ENCODE peak calls at places on chromosomes 2 and 18, in ten cellular contexts. U, T, N, Q, V, Z, B, W, R and L are unnamed samples.

GRCh38 chr2:226655871-226656270 is 143.7 kb downstream of the IRS1 start:
- DNase-seq in U (no peak), T (no peak), N (no peak), Q (no peak), V (no peak), Z (no peak), B (no peak), W (no peak), R (no peak), L (no peak)

GRCh38 chr2:196617430-196617829 is 22.1 kb upstream of the CCDC150 start:
- DNase-seq in U (no peak), T (no peak), N (no peak), Q (no peak), V (no peak), Z (no peak), B (no peak), W (no peak), R (no peak), L (no peak)

GRCh38 chr2:221822416-221822815 is 250.3 kb upstream of the EPHA4 start:
- DNase-seq in U (no peak), T (no peak), N (no peak), Q (no peak), V (no peak), Z (no peak), B (no peak), W (no peak), R (no peak), L (no peak)

GRCh38 chr2:159060518-159060917 is 92.1 kb downstream of the TANC1 start:
- DNase-seq in U (no peak), T (no peak), N (no peak), Q (no peak), V (no peak), Z (no peak), B (no peak), W (no peak), R (no peak), L (no peak)

GRCh38 chr2:65420712-65421431 is 11.5 kb downstream of the SPRED2 start:
- DNase-seq in U (no peak), T (no peak), N (no peak), Q (no peak), V (peak), Z (no peak), B (peak), W (peak), R (peak), L (no peak)

GRCh38 chr2:118670868-118671267 is 176.6 kb downstream of the EN1 start:
- DNase-seq in U (no peak), T (no peak), N (no peak), Q (no peak), V (no peak), Z (no peak), B (no peak), W (no peak), R (no peak), L (no peak)

GRCh38 chr2:216192181-216192580 is 83.0 kb downstream of the XRCC5 start:
- DNase-seq in U (no peak), T (no peak), N (no peak), Q (no peak), V (no peak), Z (no peak), B (no peak), W (no peak), R (no peak), L (no peak)

GRCh38 chr18:13895505-13896033 is 19.8 kb downstream of the MC2R start:
- DNase-seq in U (no peak), T (no peak), N (no peak), Q (no peak), V (no peak), Z (no peak), B (peak), W (no peak), R (no peak), L (no peak)

GRCh38 chr2:178324072-178324471 is 126.9 kb downstream of the PRKRA start:
- DNase-seq in U (no peak), T (no peak), N (no peak), Q (no peak), V (no peak), Z (no peak), B (no peak), W (no peak), R (no peak), L (no peak)

GRCh38 chr2:39728941-39729351 is 50.1 kb downstream of the THUMPD2 start:
- DNase-seq in U (no peak), T (peak), N (peak), Q (no peak), V (no peak), Z (peak), B (peak), W (peak), R (peak), L (no peak)

GRCh38 chr2:119224391-119224972 is 848 bp downstream of the STEAP3 start:
- DNase-seq in U (no peak), T (no peak), N (no peak), Q (no peak), V (no peak), Z (peak), B (no peak), W (peak), R (no peak), L (no peak)

GRCh38 chr2:128783896-128784295 is 465.2 kb upstream of the HS6ST1 start:
- DNase-seq in U (no peak), T (no peak), N (no peak), Q (no peak), V (peak), Z (no peak), B (no peak), W (no peak), R (no peak), L (no peak)

GRCh38 chr2:237693281-237694039 is 66.1 kb downstream of the LRRFIP1 start:
- DNase-seq in U (peak), T (no peak), N (peak), Q (no peak), V (peak), Z (no peak), B (no peak), W (peak), R (no peak), L (no peak)

GRCh38 chr2:231781798-231782726 is 980 bp upstream of the PDE6D start:
- DNase-seq in U (no peak), T (no peak), N (no peak), Q (no peak), V (no peak), Z (no peak), B (peak), W (peak), R (peak), L (no peak)

GRCh38 chr2:71592181-71592711 is 138.9 kb downstream of the DYSF start:
- DNase-seq in U (no peak), T (no peak), N (no peak), Q (no peak), V (no peak), Z (no peak), B (no peak), W (no peak), R (no peak), L (no peak)

GRCh38 chr2:5111581-5111980 is 580.6 kb upstream of the SOX11 start:
- DNase-seq in U (no peak), T (no peak), N (no peak), Q (no peak), V (no peak), Z (peak), B (no peak), W (no peak), R (no peak), L (peak)
- TF ChIP-seq POLR2AphosphoS5 in U (no peak), T (no peak), N (no peak), Q (no peak), V (no peak), Z (no peak), B (no peak), W (no peak), R (no peak), L (no peak)

DNA sequence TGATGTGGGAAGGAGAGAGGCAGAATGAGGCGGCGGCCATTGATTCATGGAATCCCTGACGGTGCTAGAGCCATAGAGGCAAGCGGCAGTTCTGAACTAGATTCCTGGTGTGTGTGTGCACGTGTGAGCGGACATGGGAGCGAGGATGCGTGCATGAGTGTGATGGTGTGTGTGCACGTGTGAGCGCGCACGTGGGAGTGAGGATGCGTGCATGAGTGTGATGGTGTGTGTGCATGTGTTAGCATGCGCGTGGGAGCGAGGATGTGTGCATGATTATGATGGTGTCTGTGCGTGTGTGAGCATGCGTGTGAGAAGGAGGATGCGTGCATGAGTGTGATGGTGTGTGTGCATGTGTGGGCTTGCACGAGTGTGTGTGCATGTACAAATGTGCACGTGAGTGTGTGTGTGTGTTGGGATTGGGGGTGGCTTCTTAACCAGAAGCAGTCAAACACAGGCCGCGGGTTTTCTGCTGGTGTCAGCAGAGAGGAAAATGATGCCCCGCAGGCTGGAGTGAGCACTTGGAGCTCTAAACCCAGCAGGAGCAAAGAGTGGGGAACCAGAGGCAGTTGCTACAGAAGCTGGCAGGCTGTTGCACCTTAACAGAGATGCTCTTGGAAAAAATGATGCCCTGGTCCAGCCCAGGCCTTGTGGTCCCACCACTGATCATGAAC is 29.5 kb downstream of the DIPK1C start:
- DNase-seq in U (no peak), T (no peak), N (no peak), Q (no peak), V (no peak), Z (no peak), B (no peak), W (no peak), R (no peak), L (no peak)
- TF ChIP-seq POLR2AphosphoS5 in U (no peak), T (no peak), N (no peak), Q (no peak), V (no peak), Z (no peak), B (no peak), W (no peak), R (no peak), L (no peak)

GRCh38 chr18:59651071-59651470 is 46.2 kb downstream of the CCBE1 start:
- DNase-seq in U (no peak), T (no peak), N (no peak), Q (no peak), V (no peak), Z (no peak), B (no peak), W (no peak), R (no peak), L (no peak)
- TF ChIP-seq POLR2AphosphoS5 in U (no peak), T (no peak), N (no peak), Q (no peak), V (no peak), Z (no peak), B (no peak), W (no peak), R (no peak), L (no peak)

GRCh38 chr2:235898766-235899165 is 269.4 kb downstream of the GBX2 start:
- DNase-seq in U (no peak), T (no peak), N (no peak), Q (no peak), V (no peak), Z (no peak), B (no peak), W (no peak), R (no peak), L (no peak)

GRCh38 chr2:235900631-235901030 is 267.6 kb downstream of the GBX2 start:
- DNase-seq in U (no peak), T (no peak), N (no peak), Q (no peak), V (no peak), Z (no peak), B (no peak), W (no peak), R (no peak), L (no peak)

GRCh38 chr2:235908826-235909225 is 259.4 kb downstream of the GBX2 start:
- DNase-seq in U (no peak), T (no peak), N (no peak), Q (peak), V (no peak), Z (no peak), B (no peak), W (no peak), R (no peak), L (no peak)

GRCh38 chr2:235901243-235901642 is 266.9 kb downstream of the GBX2 start:
- DNase-seq in U (no peak), T (no peak), N (peak), Q (no peak), V (no peak), Z (no peak), B (no peak), W (no peak), R (no peak), L (no peak)

GRCh38 chr2:235903803-235904637 is 264.2 kb downstream of the GBX2 start:
- DNase-seq in U (no peak), T (no peak), N (no peak), Q (no peak), V (no peak), Z (no peak), B (peak), W (no peak), R (no peak), L (no peak)
- TF ChIP-seq POLR2AphosphoS5 in U (no peak), T (no peak), N (no peak), Q (no peak), V (no peak), Z (no peak), B (no peak), W (no peak), R (no peak), L (no peak)

DNA sequence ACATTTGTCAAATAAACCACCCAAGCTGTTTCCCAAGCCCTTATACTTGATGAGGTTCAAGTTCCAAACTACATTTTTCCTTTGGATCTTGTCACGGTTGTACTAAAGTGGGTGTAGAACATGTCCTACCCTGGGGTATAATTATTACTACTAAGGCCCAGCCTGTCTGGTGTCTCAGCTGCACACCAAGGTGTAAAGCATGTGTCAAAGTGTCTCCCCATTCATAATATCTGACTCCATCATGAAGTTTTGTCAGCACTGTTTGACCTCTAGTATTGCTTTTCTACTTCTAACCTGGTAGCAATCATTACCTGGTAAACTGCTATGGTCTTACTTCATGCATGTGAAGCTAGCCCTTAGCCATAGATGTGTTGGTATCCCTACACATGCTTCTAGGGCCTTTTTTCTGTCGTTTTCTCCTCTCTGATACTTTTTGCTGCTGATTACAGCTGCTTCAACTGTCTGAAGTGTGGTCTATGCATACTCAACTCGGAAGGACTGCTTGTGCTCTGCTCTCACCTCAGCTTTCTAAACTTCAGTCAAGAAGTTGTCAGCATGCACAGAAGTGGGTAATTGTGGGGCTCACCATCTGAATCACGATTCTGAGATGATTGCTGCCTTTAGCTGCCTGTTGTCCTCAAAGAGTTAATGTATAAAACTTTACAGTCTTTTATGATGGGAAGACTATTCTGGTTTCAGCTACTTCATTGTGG is 445.7 kb upstream of the TRIB2 start:
- DNase-seq in U (no peak), T (no peak), N (no peak), Q (no peak), V (no peak), Z (no peak), B (no peak), W (no peak), R (no peak), L (no peak)
- TF ChIP-seq POLR2AphosphoS5 in U (no peak), T (no peak), N (no peak), Q (no peak), V (no peak), Z (no peak), B (no peak), W (no peak), R (no peak), L (no peak)

GRCh38 chr2:115939902-115940301 is 1497.5 kb downstream of the DPP10 start:
- DNase-seq in U (no peak), T (no peak), N (no peak), Q (no peak), V (no peak), Z (no peak), B (no peak), W (no peak), R (no peak), L (no peak)
- TF ChIP-seq POLR2AphosphoS5 in U (no peak), T (no peak), N (no peak), Q (no peak), V (no peak), Z (no peak), B (no peak), W (no peak), R (no peak), L (no peak)

DNA sequence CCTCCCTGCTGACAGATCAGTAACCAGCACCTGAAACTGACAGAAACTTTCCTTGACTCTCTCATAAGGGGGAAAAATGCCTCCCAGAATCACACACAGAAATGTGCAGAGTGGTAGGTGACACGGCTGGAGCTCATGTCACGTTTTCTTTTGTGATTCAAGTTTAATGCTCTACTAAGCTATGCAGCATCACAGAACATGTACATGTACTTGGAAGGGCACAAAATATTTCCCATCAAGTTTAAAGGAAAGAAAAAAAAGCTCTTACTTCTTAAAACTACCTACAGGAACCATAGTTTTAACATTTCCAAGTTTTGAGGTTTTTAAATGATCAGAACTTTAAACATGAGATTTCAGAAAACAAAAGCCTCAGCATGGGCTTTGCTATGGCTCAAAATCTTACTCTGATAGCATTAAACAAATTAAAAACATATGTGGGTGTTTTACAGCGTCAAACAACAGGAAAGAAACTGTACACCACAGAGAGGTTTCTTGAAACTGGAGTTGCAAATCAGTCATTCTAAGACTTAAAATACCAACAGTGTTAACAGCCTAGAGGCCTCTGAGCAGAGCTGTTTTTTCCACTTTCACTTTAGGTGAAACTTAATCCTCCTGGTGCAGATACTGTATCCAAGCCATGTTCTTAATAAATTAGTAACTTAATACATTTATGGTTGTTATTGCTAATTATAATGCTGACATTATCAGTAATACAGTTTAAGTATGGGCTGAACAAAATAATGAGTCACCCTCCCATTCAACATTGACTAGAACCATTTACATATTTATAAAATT is 30.1 kb downstream of the MBP start:
- DNase-seq in U (no peak), T (no peak), N (no peak), Q (no peak), V (no peak), Z (peak), B (no peak), W (no peak), R (no peak), L (no peak)
- TF ChIP-seq POLR2AphosphoS5 in U (no peak), T (peak), N (no peak), Q (no peak), V (no peak), Z (peak), B (no peak), W (no peak), R (no peak), L (no peak)

GRCh38 chr2:16250886-16251285 is 310.5 kb downstream of the MYCN start:
- DNase-seq in U (no peak), T (peak), N (no peak), Q (no peak), V (no peak), Z (no peak), B (no peak), W (no peak), R (no peak), L (no peak)
- TF ChIP-seq POLR2AphosphoS5 in U (no peak), T (no peak), N (no peak), Q (no peak), V (no peak), Z (no peak), B (no peak), W (no peak), R (no peak), L (no peak)

DNA sequence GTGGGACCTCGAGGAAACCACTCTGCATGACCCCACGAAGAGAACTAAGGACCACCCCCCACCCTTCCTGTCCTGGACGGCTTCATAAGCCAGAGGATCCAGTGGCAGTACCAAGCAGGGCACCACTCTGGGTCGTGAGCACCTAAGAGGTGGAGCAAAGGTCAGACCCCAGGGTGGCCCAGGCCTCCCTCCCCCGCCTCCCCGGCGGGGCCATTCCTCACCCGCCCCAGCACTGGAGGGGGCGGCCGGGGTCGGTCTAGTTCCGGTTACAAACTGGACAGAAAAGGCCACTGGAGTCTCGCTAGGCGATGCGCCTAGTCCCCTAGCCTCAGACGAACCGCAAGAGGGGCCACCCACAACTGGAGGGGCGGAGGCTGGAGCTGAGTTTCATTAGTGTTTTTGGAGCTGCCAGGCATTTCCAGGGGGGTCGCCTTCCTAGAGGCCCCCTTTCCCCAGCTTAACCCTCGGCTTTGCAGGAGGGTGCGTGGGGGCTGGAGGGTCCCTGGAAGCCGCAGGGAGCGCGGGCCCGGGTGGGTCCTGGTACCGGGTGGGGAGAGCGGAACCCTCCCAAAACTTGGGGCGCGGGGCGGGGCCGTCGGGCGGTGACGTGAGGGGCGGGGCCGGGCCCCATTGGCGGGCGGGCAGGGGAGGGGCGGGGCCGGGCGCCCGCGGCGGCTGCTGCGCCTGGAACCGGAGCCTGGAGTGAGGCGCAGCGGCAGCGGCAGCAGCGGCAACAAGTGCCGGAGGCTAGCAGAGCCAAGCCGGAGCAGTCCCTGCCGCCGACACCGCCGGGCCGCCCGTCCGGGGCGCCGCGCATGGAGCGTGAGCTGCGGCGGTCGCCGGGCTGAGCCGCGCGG is at the start of gene B3GNT2:
- DNase-seq in U (peak), T (peak), N (peak), Q (peak), V (peak), Z (peak), B (peak), W (peak), R (peak), L (peak)
- TF ChIP-seq POLR2AphosphoS5 in U (no peak), T (peak), N (peak), Q (peak), V (peak), Z (peak), B (peak), W (peak), R (peak), L (peak)